ENCODE peak calls at places on chromosomes 13 and 19, in eight cellular contexts. N is GM23338, C is K562, W is Panc1, B is HepG2, D is SK-N-SH, P is HCT116, U is GM12878. Z is an unnamed sample.
A peak's percentile ranks its signal among the peaks of the same experiment; 100 is the strongest.

GRCh38 chr19:50461066-50461875 is 15.0 kb upstream of the EMC10 start:
- DNase-seq in N (peak; percentile 86), C (peak; percentile 78), W (peak; percentile 54), B (peak; percentile 71), D (peak; percentile 93), P (peak; percentile 48), U (peak; percentile 53), Z (peak; percentile 58)

GRCh38 chr13:102536695-102537485 is 59.9 kb upstream of the TPP2 start:
- DNase-seq in N (no peak), C (no peak), W (no peak), B (no peak), D (no peak), P (no peak), U (no peak), Z (no peak)

GRCh38 chr13:39501711-39502324 is 101.2 kb downstream of the LHFPL6 start:
- DNase-seq in N (no peak), C (no peak), W (no peak), B (no peak), D (no peak), P (no peak), U (no peak), Z (no peak)

GRCh38 chr13:22735381-22735995 is 445.3 kb upstream of the SGCG start:
- DNase-seq in N (peak; percentile 59), C (no peak), W (no peak), B (no peak), D (no peak), P (no peak), U (no peak), Z (no peak)

GRCh38 chr19:34365463-34366401 is 736 bp downstream of the GPI start:
- DNase-seq in N (peak; percentile 47), C (peak; percentile 63), W (no peak), B (no peak), D (peak; percentile 67), P (no peak), U (no peak), Z (peak; percentile 57)

GRCh38 chr19:48450441-48450840 is 4.7 kb downstream of the GRWD1 start:
- DNase-seq in N (no peak), C (no peak), W (no peak), B (no peak), D (peak; percentile 18), P (no peak), U (no peak), Z (no peak)

GRCh38 chr19:11269408-11269807 is 7.1 kb upstream of the DOCK6 start:
- DNase-seq in N (no peak), C (peak; percentile 8), W (no peak), B (no peak), D (no peak), P (no peak), U (no peak), Z (no peak)

GRCh38 chr13:42355118-42355840 is 83.3 kb downstream of the AKAP11 start:
- DNase-seq in N (no peak), C (no peak), W (no peak), B (no peak), D (no peak), P (no peak), U (no peak), Z (no peak)

GRCh38 chr19:50230379-50231351 is 27.2 kb downstream of the MYH14 start:
- DNase-seq in N (peak; percentile 85), C (peak; percentile 45), W (no peak), B (peak; percentile 18), D (no peak), P (no peak), U (no peak), Z (no peak)

GRCh38 chr19:34128558-34129250 is 43.6 kb upstream of the LSM14A start:
- DNase-seq in N (no peak), C (no peak), W (no peak), B (no peak), D (no peak), P (no peak), U (no peak), Z (no peak)

GRCh38 chr19:38003427-38004099 is 96.6 kb downstream of the SIPA1L3 start:
- DNase-seq in N (peak; percentile 84), C (no peak), W (no peak), B (no peak), D (peak; percentile 68), P (no peak), U (peak; percentile 51), Z (no peak)

GRCh38 chr19:55581145-55581827 is 638 bp upstream of the ZNF579 start:
- DNase-seq in N (peak; percentile 77), C (peak; percentile 63), W (no peak), B (peak; percentile 20), D (no peak), P (no peak), U (no peak), Z (no peak)

GRCh38 chr13:51958217-51958547 is 53.1 kb downstream of the ATP7B start:
- DNase-seq in N (peak; percentile 14), C (no peak), W (no peak), B (no peak), D (no peak), P (no peak), U (no peak), Z (no peak)

GRCh38 chr13:50636007-50636704 is 207.3 kb downstream of the DLEU7 start:
- DNase-seq in N (peak; percentile 93), C (peak; percentile 6), W (no peak), B (no peak), D (no peak), P (no peak), U (no peak), Z (peak; percentile 66)

GRCh38 chr19:44738603-44739585 is 9.6 kb upstream of the BCL3 start:
- DNase-seq in N (no peak), C (peak; percentile 6), W (no peak), B (peak; percentile 62), D (no peak), P (no peak), U (no peak), Z (peak; percentile 61)

DNA sequence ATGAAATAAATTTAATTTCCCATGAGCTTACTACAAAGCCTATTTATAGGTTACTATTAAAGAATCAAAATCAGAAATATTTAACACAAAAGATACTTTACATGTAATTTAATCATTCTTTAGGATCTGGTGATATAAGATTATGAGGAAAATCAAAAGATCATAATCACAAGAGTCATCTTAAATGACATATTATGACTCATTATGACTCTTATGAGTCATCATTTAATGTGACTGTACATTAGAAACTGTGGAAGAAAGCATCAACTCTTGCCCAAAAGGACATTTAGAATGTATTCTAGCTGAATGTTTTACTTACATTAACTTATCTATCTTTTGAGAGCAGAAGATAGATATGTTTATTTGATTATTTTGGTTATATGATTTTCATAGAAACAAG is 458.6 kb downstream of the DCT start:
- DNase-seq in N (no peak), C (no peak), W (no peak), B (no peak), D (no peak), P (no peak), U (no peak), Z (no peak)
- TF ChIP-seq REST in N (no peak), C (no peak), W (no peak), B (no peak), D (no peak), P (no peak), U (no peak), Z (no peak)

DNA sequence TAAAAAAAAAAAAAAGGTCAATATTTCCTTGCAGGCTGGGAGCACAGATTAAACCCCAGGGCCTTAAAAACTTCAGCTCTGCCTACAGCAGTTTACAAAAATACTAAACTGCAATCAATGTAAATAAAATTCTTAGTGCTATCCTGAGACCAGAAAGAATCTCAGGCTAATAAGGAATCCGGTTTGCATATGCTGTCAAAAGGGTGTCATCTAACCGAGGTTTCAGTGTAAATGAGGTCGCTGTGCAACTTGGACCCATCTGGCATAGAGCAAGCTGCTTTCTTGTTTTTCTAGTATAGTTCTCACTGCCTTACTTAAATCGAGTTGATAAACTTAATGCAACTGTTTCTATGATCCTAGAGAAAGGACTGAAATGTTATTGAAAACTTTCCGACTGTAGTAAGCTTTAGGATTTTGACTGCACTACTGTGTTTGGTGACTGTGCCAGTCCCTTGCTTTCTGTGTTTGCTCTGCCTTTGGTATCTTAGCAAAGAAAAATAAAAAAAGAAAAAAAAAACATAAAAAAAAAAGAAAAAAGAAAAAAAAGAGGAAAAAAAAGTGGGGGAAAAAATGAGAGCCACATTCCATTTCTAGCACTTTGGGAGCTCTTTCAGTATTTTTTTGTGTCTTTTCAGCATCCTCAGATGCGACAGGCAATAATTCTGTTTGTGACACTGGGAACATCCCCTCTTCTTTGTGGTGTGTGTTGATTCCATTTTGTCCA is 340.4 kb downstream of the ZNF536 start:
- DNase-seq in N (no peak), C (no peak), W (no peak), B (no peak), D (no peak), P (no peak), U (no peak), Z (no peak)
- H3K27ac ChIP-seq in N (no peak overlapping the region), C (no peak overlapping the region), W (no peak overlapping the region), B (no peak overlapping the region), D (no peak overlapping the region), P (no peak overlapping the region), U (no peak overlapping the region), Z (no peak overlapping the region)

GRCh38 chr19:36255316-36255715 is 40.4 kb downstream of the ZNF146 start:
- DNase-seq in N (no peak), C (no peak), W (no peak), B (no peak), D (no peak), P (no peak), U (no peak), Z (no peak)

GRCh38 chr19:36257512-36257876 is 42.6 kb downstream of the ZNF146 start:
- DNase-seq in N (peak; percentile 81), C (no peak), W (no peak), B (no peak), D (peak; percentile 85), P (no peak), U (no peak), Z (no peak)

GRCh38 chr19:36258028-36258875 is 43.3 kb downstream of the ZNF146 start:
- DNase-seq in N (no peak), C (no peak), W (no peak), B (no peak), D (peak; percentile 14), P (no peak), U (no peak), Z (no peak)

GRCh38 chr19:36256064-36256463 is 41.2 kb downstream of the ZNF146 start:
- DNase-seq in N (no peak), C (no peak), W (no peak), B (no peak), D (no peak), P (no peak), U (no peak), Z (no peak)

GRCh38 chr19:36256853-36257511 is 42.1 kb downstream of the ZNF146 start:
- DNase-seq in N (peak; percentile 52), C (no peak), W (no peak), B (no peak), D (peak; percentile 66), P (no peak), U (no peak), Z (no peak)
- TF ChIP-seq POLR2AphosphoS5 in N (no peak), C (no peak), W (no peak), B (no peak), D (no peak), P (no peak), U (no peak), Z (no peak)

DNA sequence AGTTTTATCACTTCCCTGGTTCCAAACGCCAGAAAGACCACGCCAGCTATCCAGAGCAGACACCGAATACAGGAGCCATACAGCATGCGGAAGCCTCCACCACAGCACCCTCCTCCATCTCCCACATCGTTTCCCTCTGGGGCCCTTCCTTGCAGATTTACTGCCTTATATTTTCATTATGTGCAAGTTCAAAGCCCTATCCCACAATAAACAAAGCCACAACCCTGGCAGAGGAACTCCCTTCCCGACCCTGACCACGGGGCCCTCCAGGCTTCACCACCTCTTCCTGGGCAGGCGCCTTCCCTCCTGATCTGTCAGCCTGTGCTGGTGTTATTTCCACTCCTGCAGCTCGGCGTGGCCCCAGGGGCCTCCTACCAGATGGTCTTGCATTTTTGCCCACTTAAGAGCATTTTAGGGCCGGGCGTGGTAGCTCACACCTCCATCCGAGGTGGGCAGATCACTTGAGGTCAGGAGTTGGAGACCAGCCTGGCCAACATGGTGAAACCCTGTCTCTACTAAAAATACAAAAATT is 22.9 kb downstream of the SLC15A1 start:
- DNase-seq in N (no peak), C (no peak), W (no peak), B (no peak), D (no peak), P (no peak), U (no peak), Z (no peak)
- TF ChIP-seq REST in N (no peak), C (no peak), W (no peak), B (no peak), D (no peak), P (no peak), U (no peak), Z (no peak)